ENCODE peak calls at places on chromosome 15, in nine cellular contexts. D, G, E, R, I, T, X, O and N are unnamed samples.

GRCh38 chr15:91890614-91891013 is 37.1 kb downstream of the SLCO3A1 start:
- DNase-seq in R (no peak), D (peak; percentile 67), O (no peak), G (no peak), E (no peak), X (peak; percentile 88), I (peak; percentile 85), T (no peak), N (no peak)

GRCh38 chr15:99545605-99546004 is 20.2 kb upstream of the MEF2A start:
- DNase-seq in G (no peak), E (no peak), T (no peak), R (no peak), D (no peak), O (no peak), I (no peak), X (no peak), N (no peak)

GRCh38 chr15:54585063-54585462 is 606.8 kb downstream of the UNC13C start:
- DNase-seq in E (no peak), T (no peak), G (no peak), X (no peak), R (no peak), O (no peak), I (no peak), D (no peak), N (no peak)

GRCh38 chr15:67836477-67836876 is 3.4 kb downstream of the RNU6-1 start:
- DNase-seq in E (no peak), O (no peak), D (peak; percentile 40), I (peak; percentile 44), R (peak; percentile 63), X (peak; percentile 54), T (no peak), G (peak; percentile 62), N (peak; percentile 52)

GRCh38 chr15:84616235-84616634 is 15.4 kb downstream of the ZSCAN2 start:
- DNase-seq in T (no peak), I (no peak), G (no peak), R (no peak), O (peak; percentile 65), X (no peak), E (no peak), D (no peak), N (no peak)

GRCh38 chr15:62603757-62604156 is 438.7 kb upstream of the C2CD4B start:
- DNase-seq in X (peak; percentile 96), E (no peak), O (no peak), T (no peak), R (no peak), D (peak; percentile 88), G (peak; percentile 35), I (no peak), N (peak; percentile 48)

GRCh38 chr15:62165793-62166380 is 802 bp upstream of the C2CD4B start:
- DNase-seq in D (peak; percentile 8), O (no peak), X (no peak), G (no peak), R (no peak), T (no peak), I (no peak), E (no peak), N (no peak)

GRCh38 chr15:39589815-39590644 is 9.2 kb downstream of the THBS1 start:
- DNase-seq in D (peak; percentile 17), G (peak; percentile 13), O (no peak), X (no peak), I (peak; percentile 40), E (no peak), R (no peak), T (no peak), N (no peak)

GRCh38 chr15:101676965-101677364 is 24.8 kb upstream of the TM2D3 start:
- DNase-seq in E (no peak), R (no peak), D (peak; percentile 56), I (no peak), O (no peak), T (peak; percentile 79), G (no peak), X (no peak), N (no peak)

GRCh38 chr15:77417642-77418041 is 2.3 kb downstream of the PEAK1 start:
- DNase-seq in R (no peak), T (no peak), I (no peak), D (peak; percentile 19), G (no peak), X (no peak), O (no peak), E (no peak), N (no peak)

GRCh38 chr15:36313021-36313420 is 266.4 kb upstream of the CDIN1 start:
- DNase-seq in D (peak; percentile 54), R (no peak), G (no peak), E (no peak), X (no peak), I (peak; percentile 12), T (no peak), O (no peak), N (no peak)

GRCh38 chr15:78362716-78363426 is 22.7 kb downstream of the CRABP1 start:
- DNase-seq in G (no peak), R (no peak), T (no peak), E (no peak), O (no peak), X (no peak), D (no peak), I (no peak), N (no peak)

GRCh38 chr15:68924866-68925599 is 5.3 kb upstream of the SPESP1 start:
- DNase-seq in R (peak; percentile 69), E (peak; percentile 24), X (peak; percentile 83), G (peak; percentile 68), O (peak; percentile 11), T (peak; percentile 21), D (peak; percentile 69), I (peak; percentile 73), N (peak; percentile 65)

GRCh38 chr15:65869954-65870871 is 922 bp downstream of the RAB11A start:
- DNase-seq in X (peak; percentile 47), R (peak; percentile 37), I (peak; percentile 70), G (peak; percentile 75), D (peak; percentile 32), T (no peak), O (peak; percentile 30), E (no peak), N (peak; percentile 83)

GRCh38 chr15:96484830-96485229 is 154.3 kb downstream of the NR2F2 start:
- DNase-seq in O (no peak), X (no peak), R (no peak), E (no peak), G (no peak), T (no peak), D (no peak), I (no peak), N (no peak)

GRCh38 chr15:98146031-98146430 is 185.5 kb downstream of the ARRDC4 start:
- DNase-seq in X (no peak), I (no peak), E (no peak), R (no peak), D (no peak), T (no peak), O (no peak), G (no peak), N (no peak)

GRCh38 chr15:56532766-56533455 is 68.0 kb upstream of the MNS1 start:
- DNase-seq in G (no peak), O (no peak), E (no peak), D (no peak), I (no peak), X (no peak), T (no peak), R (no peak), N (no peak)

GRCh38 chr15:86231864-86232801 is 152.5 kb downstream of the AGBL1 start:
- DNase-seq in D (peak; percentile 27), R (peak; percentile 1), I (peak; percentile 17), T (no peak), X (peak; percentile 57), G (peak; percentile 17), E (no peak), O (peak; percentile 4), N (peak; percentile 31)

GRCh38 chr15:71800835-71801745 is 9.3 kb upstream of the NR2E3 start:
- DNase-seq in E (no peak), D (peak; percentile 76), G (peak; percentile 55), O (no peak), I (peak; percentile 79), R (peak; percentile 53), T (no peak), X (peak; percentile 77), N (peak; percentile 59)

GRCh38 chr15:68228143-68228970 is 1.2 kb downstream of the CLN6 start:
- DNase-seq in G (no peak), X (peak; percentile 21), R (no peak), T (no peak), E (no peak), I (peak; percentile 33), O (no peak), D (peak; percentile 27), N (no peak)

GRCh38 chr15:40266828-40267304 is 16.0 kb downstream of the ANKRD63 start:
- DNase-seq in R (no peak), T (no peak), O (no peak), I (peak; percentile 87), D (peak; percentile 91), G (peak; percentile 45), E (no peak), X (peak; percentile 96), N (no peak)

GRCh38 chr15:52082197-52083036 is 30.2 kb downstream of the BCL2L10 start:
- DNase-seq in I (no peak), T (no peak), O (peak; percentile 71), D (no peak), X (no peak), E (no peak), G (no peak), R (no peak), N (no peak)

GRCh38 chr15:40439461-40440299 is 1.1 kb upstream of the BAHD1 start:
- DNase-seq in D (peak; percentile 47), E (no peak), I (peak; percentile 49), G (peak; percentile 68), T (peak; percentile 8), O (no peak), X (peak; percentile 47), R (no peak), N (peak; percentile 59)

GRCh38 chr15:48440084-48440483 is 108.9 kb downstream of the DUT start:
- DNase-seq in E (no peak), O (no peak), X (no peak), T (no peak), I (no peak), G (no peak), D (peak; percentile 93), R (no peak), N (no peak)

GRCh38 chr15:95394186-95395067 is 936.1 kb upstream of the NR2F2 start:
- DNase-seq in X (no peak), D (peak; percentile 64), E (no peak), G (no peak), O (no peak), R (no peak), T (no peak), I (no peak), N (no peak)

GRCh38 chr15:49058559-49058958 is 12.3 kb upstream of the SECISBP2L start:
- DNase-seq in D (no peak), E (no peak), I (no peak), R (no peak), T (no peak), X (no peak), O (no peak), G (no peak), N (no peak)

GRCh38 chr15:74529911-74530310 is 11.1 kb upstream of the ARID3B start:
- DNase-seq in D (peak; percentile 91), X (peak; percentile 37), G (no peak), R (no peak), I (no peak), T (no peak), O (no peak), E (no peak), N (no peak)

GRCh38 chr15:58147151-58147550 is 9.0 kb downstream of the AQP9 start:
- DNase-seq in E (no peak), D (peak; percentile 73), T (peak; percentile 22), G (no peak), I (peak; percentile 95), X (peak; percentile 48), O (no peak), R (no peak), N (no peak)

GRCh38 chr15:56772868-56773639 is 39.7 kb upstream of the ZNF280D start:
- DNase-seq in O (no peak), E (no peak), D (peak; percentile 52), G (no peak), I (peak; percentile 51), R (no peak), T (no peak), X (peak; percentile 22), N (no peak)

GRCh38 chr15:82850242-82850591 is 40.8 kb downstream of the WHAMM start:
- DNase-seq in X (no peak), D (peak; percentile 14), R (no peak), O (no peak), E (no peak), G (no peak), T (peak; percentile 33), I (peak; percentile 58), N (no peak)

GRCh38 chr15:37015025-37015424 is 85.3 kb downstream of the MEIS2 start:
- DNase-seq in O (no peak), G (no peak), T (peak; percentile 19), I (peak; percentile 62), X (peak; percentile 73), E (no peak), D (peak; percentile 88), R (no peak), N (no peak)